ENCODE peak calls at places on chromosome 5, in four cellular contexts. E, Z, U and W are unnamed samples.

GRCh38 chr5:132104561-132104960 is 31.0 kb downstream of the CSF2 start:
- DNase-seq in E (no peak), Z (no peak), U (no peak), W (no peak)

GRCh38 chr5:4188704-4189103 is 593.1 kb downstream of the IRX1 start:
- DNase-seq in E (no peak), Z (peak; percentile 19), U (no peak), W (no peak)

GRCh38 chr5:83345423-83345822 is 126.1 kb upstream of the VCAN start:
- DNase-seq in E (no peak), Z (no peak), U (no peak), W (no peak)

GRCh38 chr5:96283589-96283988 is 149.5 kb downstream of the PCSK1 start:
- DNase-seq in E (no peak), Z (no peak), U (no peak), W (no peak)

GRCh38 chr5:52725065-52725746 is 62.5 kb upstream of the ITGA1 start:
- DNase-seq in E (no peak), Z (no peak), U (peak; percentile 42), W (no peak)

GRCh38 chr5:128349044-128349629 is 188.9 kb downstream of the FBN2 start:
- DNase-seq in E (no peak), Z (no peak), U (no peak), W (no peak)

GRCh38 chr5:34826347-34826746 is 12.6 kb upstream of the TTC23L start:
- DNase-seq in E (no peak), Z (peak; percentile 79), U (no peak), W (no peak)

GRCh38 chr5:142012186-142012785 is 541 bp downstream of the GNPDA1 start:
- DNase-seq in E (peak; percentile 75), Z (peak; percentile 84), U (peak; percentile 37), W (peak; percentile 58)

GRCh38 chr5:56490971-56491468 is 257.9 kb upstream of the ANKRD55 start:
- DNase-seq in E (no peak), Z (no peak), U (no peak), W (no peak)